ENCODE peak calls at places on chromosome 17, in ten cellular contexts. K is stimulated activated CD4-positive, alpha-beta T cell treated with anti-CD3 and anti-CD28 coated beads, Interleukin-15, amount 100 ng/mL, for 1 hour; T is HFF-Myc; E is tibial nerve; B is SK-MEL-5; C is fibroblast of lung; L is cardiac fibroblast; A is RCC 7860; Q is HTR-8/SVneo; Z is dorsolateral prefrontal cortex. D is an unnamed sample.

GRCh38 chr17:41814195-41814594 is 1.4 kb downstream of the FKBP10 start:
- DNase-seq in K (no peak), T (no peak), E (no peak), B (no peak), C (peak), L (peak), A (peak), Q (no peak), Z (no peak), D (no peak)

GRCh38 chr17:14859521-14859920 is 405.6 kb downstream of the PMP22 start:
- DNase-seq in K (no peak), T (peak), E (no peak), B (no peak), C (no peak), L (no peak), A (no peak), Q (peak), Z (no peak), D (no peak)

GRCh38 chr17:44601574-44602372 is 44.5 kb downstream of the FZD2 start:
- DNase-seq in K (no peak), T (no peak), E (no peak), B (no peak), C (peak), L (no peak), A (no peak), Q (no peak), Z (no peak), D (no peak)

GRCh38 chr17:17439971-17440843 is 36.6 kb upstream of the MED9 start:
- DNase-seq in K (peak), T (no peak), E (no peak), B (peak), C (peak), L (peak), A (peak), Q (peak), Z (no peak), D (peak)

GRCh38 chr17:1122681-1123396 is 56.9 kb downstream of the ABR start:
- DNase-seq in K (peak), T (no peak), E (peak), B (peak), C (peak), L (peak), A (peak), Q (peak), Z (no peak), D (peak)

GRCh38 chr17:37388266-37388665 is 12.5 kb downstream of the C17orf78 start:
- DNase-seq in K (no peak), T (no peak), E (no peak), B (no peak), C (no peak), L (no peak), A (peak), Q (no peak), Z (no peak), D (no peak)

GRCh38 chr17:41026668-41027471 is at the start of gene KRTAP1-5:
- DNase-seq in K (no peak), T (peak), E (no peak), B (no peak), C (peak), L (peak), A (no peak), Q (no peak), Z (no peak), D (no peak)

GRCh38 chr17:4786111-4786491 is at the start of gene VMO1:
- DNase-seq in K (no peak), T (no peak), E (no peak), B (no peak), C (peak), L (peak), A (no peak), Q (no peak), Z (no peak), D (no peak)

GRCh38 chr17:82880620-82881019 is 40.8 kb upstream of the ZNF750 start:
- DNase-seq in K (no peak), T (no peak), E (no peak), B (no peak), C (no peak), L (no peak), A (no peak), Q (no peak), Z (no peak), D (no peak)

GRCh38 chr17:41520821-41521521 is 2.3 kb upstream of the KRT15 start:
- DNase-seq in K (no peak), T (no peak), E (no peak), B (no peak), C (no peak), L (no peak), A (no peak), Q (no peak), Z (no peak), D (no peak)

GRCh38 chr17:72336026-72336803 is 215.4 kb downstream of the SOX9 start:
- DNase-seq in K (no peak), T (no peak), E (no peak), B (no peak), C (no peak), L (no peak), A (no peak), Q (no peak), Z (no peak), D (no peak)

GRCh38 chr17:17505610-17506171 is 9.5 kb upstream of the RASD1 start:
- DNase-seq in K (no peak), T (no peak), E (no peak), B (no peak), C (no peak), L (no peak), A (no peak), Q (no peak), Z (no peak), D (no peak)

GRCh38 chr17:41583137-41584127 is 3.3 kb downstream of the KRT14 start:
- DNase-seq in K (no peak), T (no peak), E (no peak), B (no peak), C (no peak), L (no peak), A (no peak), Q (no peak), Z (no peak), D (no peak)

GRCh38 chr17:20172378-20172775 is 163.2 kb downstream of the SPECC1 start:
- DNase-seq in K (no peak), T (no peak), E (no peak), B (no peak), C (no peak), L (no peak), A (no peak), Q (no peak), Z (no peak), D (no peak)

D was measured in T-helper 1 cell.